ENCODE peak calls at places on chromosomes 16 and 17, in four cellular contexts. E is SK-N-SH, O is K562, Z is A549. D is an unnamed sample. For H3K9me3 and H3K4me1, the result is how much of the 10 kb centered on the place peaks cover.

GRCh38 chr17:79414520-79415065 is 196.3 kb downstream of the RBFOX3 start:
- DNase-seq in E (no peak), Z (no peak), O (no peak), D (no peak)

GRCh38 chr16:29708917-29709600 is 30.1 kb downstream of the QPRT start:
- DNase-seq in O (no peak), Z (no peak), E (no peak), D (no peak)

GRCh38 chr17:30366536-30366935 is 12.2 kb upstream of the CPD start:
- DNase-seq in E (no peak), O (no peak), Z (no peak), D (no peak)

GRCh38 chr16:27316038-27316680 is 2.4 kb downstream of the IL4R start:
- DNase-seq in E (no peak), Z (no peak), O (no peak), D (no peak)

GRCh38 chr17:17536702-17537101 is 40.5 kb upstream of the RASD1 start:
- DNase-seq in O (no peak), Z (no peak), E (no peak), D (no peak)

GRCh38 chr17:53032861-53033271 is 789.9 kb upstream of the KIF2B start:
- DNase-seq in Z (peak), O (no peak), E (peak), D (no peak)

GRCh38 chr17:19718613-19719364 is 2.4 kb upstream of the SLC47A2 start:
- DNase-seq in O (peak), E (peak), Z (peak), D (no peak)

GRCh38 chr17:29576214-29577008 is 7.9 kb downstream of the TP53I13 start:
- DNase-seq in Z (no peak), E (no peak), O (no peak), D (no peak)

GRCh38 chr17:19284005-19284959 is 47.1 kb downstream of the EPN2 start:
- DNase-seq in E (no peak), O (no peak), Z (no peak), D (no peak)

GRCh38 chr16:30867747-30868146 is 26.1 kb downstream of the BCL7C start:
- DNase-seq in O (no peak), Z (peak), E (peak), D (no peak)

GRCh38 chr16:57091200-57091989 is 988 bp upstream of the CPNE2 start:
- DNase-seq in Z (peak), E (peak), O (no peak), D (no peak)

GRCh38 chr17:27630607-27631408 is at the start of gene LGALS9:
- DNase-seq in E (no peak), O (no peak), Z (no peak), D (no peak)

GRCh38 chr16:86707581-86707980 is 129.2 kb downstream of the FOXL1 start:
- DNase-seq in O (no peak), Z (no peak), E (no peak), D (no peak)

GRCh38 chr17:57109393-57110151 is 24.5 kb downstream of the AKAP1 start:
- DNase-seq in O (no peak), Z (peak), E (no peak), D (no peak)
- TF ChIP-seq REST in O (no peak), Z (no peak), E (no peak), D (no peak)

GRCh38 chr17:72643575-72644216 is 448.8 kb downstream of the SLC39A11 start:
- DNase-seq in Z (no peak), O (no peak), E (peak), D (no peak)

GRCh38 chr17:72646176-72646575 is 446.3 kb downstream of the SLC39A11 start:
- DNase-seq in E (no peak), Z (peak), O (no peak), D (no peak)

GRCh38 chr17:72642720-72643119 is 449.8 kb downstream of the SLC39A11 start:
- DNase-seq in O (no peak), E (no peak), Z (no peak), D (no peak)

GRCh38 chr17:72640415-72641165 is 451.9 kb downstream of the SLC39A11 start:
- DNase-seq in Z (no peak), O (no peak), E (no peak), D (no peak)

DNA sequence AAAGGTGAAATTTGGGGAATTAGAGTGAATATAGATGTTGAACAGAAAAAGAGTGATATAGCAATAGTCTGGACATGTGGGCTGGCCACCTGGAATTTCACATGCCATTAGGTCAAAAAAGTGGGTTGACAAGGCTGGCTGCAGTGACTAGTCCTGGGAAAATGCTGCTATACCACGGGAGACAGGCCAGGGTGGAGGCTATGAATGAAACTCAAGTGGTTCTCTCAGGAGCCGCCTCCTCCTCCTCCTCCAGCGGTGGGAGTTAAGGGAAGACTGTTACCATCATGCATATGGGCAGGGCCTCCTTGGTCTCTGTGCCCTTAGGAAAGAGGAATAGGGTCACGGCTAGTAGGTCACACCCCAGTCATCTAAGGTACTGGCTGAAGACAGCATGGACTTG is 448.0 kb downstream of the SLC39A11 start:
- DNase-seq in E (no peak), Z (no peak), O (no peak), D (no peak)
- H3K9me3 ChIP-seq in E (under half), Z (under half), O (under half), D (under half)

GRCh38 chr17:1003633-1003971 is 6.7 kb downstream of the TIMM22 start:
- DNase-seq in E (no peak), Z (no peak), O (no peak), D (no peak)

GRCh38 chr17:1003972-1004768 is 7.2 kb downstream of the TIMM22 start:
- DNase-seq in E (peak), O (no peak), Z (no peak), D (no peak)

GRCh38 chr17:1005361-1005946 is 8.5 kb downstream of the TIMM22 start:
- DNase-seq in Z (no peak), E (peak), O (no peak), D (no peak)

GRCh38 chr17:1006054-1006453 is 9.1 kb downstream of the TIMM22 start:
- DNase-seq in O (no peak), E (peak), Z (no peak), D (no peak)

GRCh38 chr17:1004769-1005295 is 7.9 kb downstream of the TIMM22 start:
- DNase-seq in O (peak), Z (no peak), E (peak), D (no peak)
- H3K4me1 ChIP-seq in O (under half), Z (under half), E (under half), D (half or more)

DNA sequence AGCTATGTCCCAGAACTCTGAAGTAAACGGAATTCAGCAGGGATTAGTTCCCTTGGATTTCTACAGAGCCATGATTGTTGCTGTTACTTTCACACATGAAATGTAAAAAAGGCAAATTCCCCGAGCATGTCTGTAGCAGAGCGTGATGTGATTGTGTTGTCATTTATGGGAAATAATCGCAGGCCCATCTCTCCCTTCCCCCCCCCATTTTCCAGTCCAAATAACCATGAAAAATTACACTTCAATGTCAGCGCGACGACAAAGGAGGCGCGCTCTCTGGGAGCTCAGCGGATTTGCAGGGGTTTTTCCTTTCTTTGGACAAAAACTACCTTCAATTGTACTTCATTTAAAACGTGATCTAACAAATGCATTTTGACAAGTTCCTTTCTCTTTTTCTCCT is 208.9 kb downstream of the ZFHX3 start:
- DNase-seq in E (no peak), O (no peak), Z (no peak), D (no peak)
- TF ChIP-seq REST in E (no peak), O (no peak), Z (no peak), D (no peak)

D was measured in Panc1.